ENCODE peak calls at places on chromosomes 5 and 9, in five cellular contexts. One of them, this sample, is unnamed.

GRCh38 chr9:37575921-37576721 is at the start of gene FBXO10:
- DNase-seq in GM04503: no peak
- DNase-seq in AG20443: peak
- DNase-seq in AG09309: no peak
- DNase-seq in GM03348: peak
- DNase-seq in this sample: peak

GRCh38 chr5:149578896-149579295 is 2.4 kb upstream of the ARHGEF37 start:
- DNase-seq in GM04503: no peak
- DNase-seq in AG20443: no peak
- DNase-seq in AG09309: no peak
- DNase-seq in GM03348: no peak
- DNase-seq in this sample: no peak

GRCh38 chr9:95762322-95762721 is 113.2 kb upstream of the ERCC6L2 start:
- DNase-seq in GM04503: no peak
- DNase-seq in AG20443: no peak
- DNase-seq in AG09309: no peak
- DNase-seq in GM03348: no peak
- DNase-seq in this sample: no peak

GRCh38 chr9:128415222-128415621 is 5.4 kb upstream of the CERCAM start:
- DNase-seq in GM04503: no peak
- DNase-seq in AG20443: no peak
- DNase-seq in AG09309: no peak
- DNase-seq in GM03348: no peak
- DNase-seq in this sample: no peak

GRCh38 chr5:73974871-73975351 is 348.9 kb downstream of the ARHGEF28 start:
- DNase-seq in GM04503: no peak
- DNase-seq in AG20443: peak
- DNase-seq in AG09309: no peak
- DNase-seq in GM03348: peak
- DNase-seq in this sample: peak

GRCh38 chr5:20572560-20572959 is 584.6 kb upstream of the CDH18 start:
- DNase-seq in GM04503: no peak
- DNase-seq in AG20443: no peak
- DNase-seq in AG09309: no peak
- DNase-seq in GM03348: peak
- DNase-seq in this sample: no peak

GRCh38 chr5:150525781-150526180 is 17.9 kb downstream of the NDST1 start:
- DNase-seq in GM04503: no peak
- DNase-seq in AG20443: no peak
- DNase-seq in AG09309: no peak
- DNase-seq in GM03348: no peak
- DNase-seq in this sample: no peak

GRCh38 chr9:94563548-94563947 is 8.7 kb downstream of the PCAT7 start:
- DNase-seq in GM04503: no peak
- DNase-seq in AG20443: no peak
- DNase-seq in AG09309: no peak
- DNase-seq in GM03348: no peak
- DNase-seq in this sample: no peak

GRCh38 chr9:13587581-13587980 is 308.1 kb upstream of the MPDZ start:
- DNase-seq in GM04503: no peak
- DNase-seq in AG20443: no peak
- DNase-seq in AG09309: no peak
- DNase-seq in GM03348: no peak
- DNase-seq in this sample: no peak

GRCh38 chr5:147055850-147056523 is 177.4 kb upstream of the PPP2R2B start:
- DNase-seq in GM04503: no peak
- DNase-seq in AG20443: no peak
- DNase-seq in AG09309: no peak
- DNase-seq in GM03348: no peak
- DNase-seq in this sample: no peak

GRCh38 chr5:141382469-141383294 is at the start of gene PCDHGA7:
- DNase-seq in GM04503: no peak
- DNase-seq in AG20443: peak
- DNase-seq in AG09309: no peak
- DNase-seq in GM03348: peak
- DNase-seq in this sample: peak

GRCh38 chr5:9927521-9927997 is 297.4 kb upstream of the TAS2R1 start:
- DNase-seq in GM04503: no peak
- DNase-seq in AG20443: no peak
- DNase-seq in AG09309: no peak
- DNase-seq in GM03348: no peak
- DNase-seq in this sample: no peak

GRCh38 chr5:9524941-9525340 is 20.9 kb downstream of the SEMA5A start:
- DNase-seq in GM04503: no peak
- DNase-seq in AG20443: no peak
- DNase-seq in AG09309: no peak
- DNase-seq in GM03348: no peak
- DNase-seq in this sample: no peak

GRCh38 chr5:69048233-69048632 is 45.6 kb upstream of the SLC30A5 start:
- DNase-seq in GM04503: no peak
- DNase-seq in AG20443: no peak
- DNase-seq in AG09309: no peak
- DNase-seq in GM03348: no peak
- DNase-seq in this sample: no peak

GRCh38 chr9:118321823-118322222 is 617.6 kb downstream of the TLR4 start:
- DNase-seq in GM04503: no peak
- DNase-seq in AG20443: no peak
- DNase-seq in AG09309: no peak
- DNase-seq in GM03348: no peak
- DNase-seq in this sample: no peak

GRCh38 chr9:2120926-2121689 is 106.0 kb downstream of the SMARCA2 start:
- DNase-seq in GM04503: no peak
- DNase-seq in AG20443: peak
- DNase-seq in AG09309: no peak
- DNase-seq in GM03348: peak
- DNase-seq in this sample: peak

GRCh38 chr9:10173561-10173960 is 439.2 kb downstream of the PTPRD start:
- DNase-seq in GM04503: no peak
- DNase-seq in AG20443: no peak
- DNase-seq in AG09309: no peak
- DNase-seq in GM03348: no peak
- DNase-seq in this sample: no peak

GRCh38 chr5:181054871-181055494 is 14.9 kb downstream of the BTNL9 start:
- DNase-seq in GM04503: no peak
- DNase-seq in AG20443: no peak
- DNase-seq in AG09309: no peak
- DNase-seq in GM03348: no peak
- DNase-seq in this sample: no peak

GRCh38 chr9:7533376-7534090 is 266.0 kb downstream of the DMAC1 start:
- DNase-seq in GM04503: no peak
- DNase-seq in AG20443: no peak
- DNase-seq in AG09309: no peak
- DNase-seq in GM03348: no peak
- DNase-seq in this sample: no peak

GRCh38 chr9:7342229-7342628 is 457.3 kb downstream of the DMAC1 start:
- DNase-seq in GM04503: no peak
- DNase-seq in AG20443: no peak
- DNase-seq in AG09309: no peak
- DNase-seq in GM03348: no peak
- DNase-seq in this sample: peak

GRCh38 chr5:31993182-31993961 is 180.7 kb downstream of the GOLPH3 start:
- DNase-seq in GM04503: peak
- DNase-seq in AG20443: peak
- DNase-seq in AG09309: peak
- DNase-seq in GM03348: peak
- DNase-seq in this sample: peak

GRCh38 chr9:3513265-3513818 is 12.5 kb downstream of the RFX3 start:
- DNase-seq in GM04503: no peak
- DNase-seq in AG20443: no peak
- DNase-seq in AG09309: no peak
- DNase-seq in GM03348: no peak
- DNase-seq in this sample: no peak

This sample was measured in foreskin fibroblast.